ENCODE peak calls at places on chromosomes 16 and 17, in nine cellular contexts. One of them, this sample, is unnamed.

GRCh38 chr17:12136646-12137045 is 116.0 kb downstream of the MAP2K4 start:
- DNase-seq in A549: no peak
- DNase-seq in nephron progenitor cell: no peak
- DNase-seq in brain microvascular endothelial cell: peak
- DNase-seq in SW 1271: no peak
- DNase-seq in NCI-H1092 treated with DMSO at 0.1 percent for 48 hours: no peak
- DNase-seq in fibroblast of lung: peak
- DNase-seq in aorta: no peak
- DNase-seq in T-helper 1 cell: no peak
- DNase-seq in this sample: no peak

GRCh38 chr17:3843935-3844516 is 2.0 kb downstream of the NCBP3 start:
- DNase-seq in A549: peak
- DNase-seq in nephron progenitor cell: peak
- DNase-seq in brain microvascular endothelial cell: no peak
- DNase-seq in SW 1271: peak
- DNase-seq in NCI-H1092 treated with DMSO at 0.1 percent for 48 hours: no peak
- DNase-seq in fibroblast of lung: peak
- DNase-seq in aorta: no peak
- DNase-seq in T-helper 1 cell: peak
- DNase-seq in this sample: no peak

GRCh38 chr17:36851230-36851629 is 86.0 kb upstream of the LHX1 start:
- DNase-seq in A549: peak
- DNase-seq in nephron progenitor cell: no peak
- DNase-seq in brain microvascular endothelial cell: no peak
- DNase-seq in SW 1271: peak
- DNase-seq in NCI-H1092 treated with DMSO at 0.1 percent for 48 hours: no peak
- DNase-seq in fibroblast of lung: peak
- DNase-seq in aorta: no peak
- DNase-seq in T-helper 1 cell: no peak
- DNase-seq in this sample: no peak

GRCh38 chr16:55323637-55324490 is at the start of gene IRX6:
- DNase-seq in A549: peak
- DNase-seq in nephron progenitor cell: peak
- DNase-seq in brain microvascular endothelial cell: no peak
- DNase-seq in SW 1271: no peak
- DNase-seq in NCI-H1092 treated with DMSO at 0.1 percent for 48 hours: peak
- DNase-seq in fibroblast of lung: no peak
- DNase-seq in aorta: no peak
- DNase-seq in T-helper 1 cell: no peak
- DNase-seq in this sample: no peak

GRCh38 chr17:69972251-69972650 is 102.8 kb upstream of the KCNJ16 start:
- DNase-seq in A549: no peak
- DNase-seq in nephron progenitor cell: no peak
- DNase-seq in brain microvascular endothelial cell: no peak
- DNase-seq in SW 1271: no peak
- DNase-seq in NCI-H1092 treated with DMSO at 0.1 percent for 48 hours: no peak
- DNase-seq in fibroblast of lung: peak
- DNase-seq in aorta: no peak
- DNase-seq in T-helper 1 cell: no peak
- DNase-seq in this sample: no peak

GRCh38 chr17:4407851-4408250 is 25.9 kb upstream of the SPNS3 start:
- DNase-seq in A549: no peak
- DNase-seq in nephron progenitor cell: no peak
- DNase-seq in brain microvascular endothelial cell: no peak
- DNase-seq in SW 1271: no peak
- DNase-seq in NCI-H1092 treated with DMSO at 0.1 percent for 48 hours: no peak
- DNase-seq in fibroblast of lung: peak
- DNase-seq in aorta: no peak
- DNase-seq in T-helper 1 cell: no peak
- DNase-seq in this sample: no peak

GRCh38 chr16:78485188-78485898 is 385.9 kb downstream of the WWOX start:
- DNase-seq in A549: no peak
- DNase-seq in nephron progenitor cell: no peak
- DNase-seq in brain microvascular endothelial cell: no peak
- DNase-seq in SW 1271: no peak
- DNase-seq in NCI-H1092 treated with DMSO at 0.1 percent for 48 hours: peak
- DNase-seq in fibroblast of lung: no peak
- DNase-seq in aorta: no peak
- DNase-seq in T-helper 1 cell: no peak
- DNase-seq in this sample: no peak

GRCh38 chr17:8072727-8073461 is 14.6 kb downstream of the ALOX12B start:
- DNase-seq in A549: no peak
- DNase-seq in nephron progenitor cell: peak
- DNase-seq in brain microvascular endothelial cell: no peak
- DNase-seq in SW 1271: no peak
- DNase-seq in NCI-H1092 treated with DMSO at 0.1 percent for 48 hours: no peak
- DNase-seq in fibroblast of lung: no peak
- DNase-seq in aorta: peak
- DNase-seq in T-helper 1 cell: no peak
- DNase-seq in this sample: no peak

GRCh38 chr16:30844671-30845449 is 49.0 kb downstream of the BCL7C start:
- DNase-seq in A549: peak
- DNase-seq in nephron progenitor cell: peak
- DNase-seq in brain microvascular endothelial cell: peak
- DNase-seq in SW 1271: peak
- DNase-seq in NCI-H1092 treated with DMSO at 0.1 percent for 48 hours: peak
- DNase-seq in fibroblast of lung: peak
- DNase-seq in aorta: peak
- DNase-seq in T-helper 1 cell: peak
- DNase-seq in this sample: no peak

GRCh38 chr16:71203631-71204030 is 26.9 kb downstream of the HYDIN start:
- DNase-seq in A549: no peak
- DNase-seq in nephron progenitor cell: no peak
- DNase-seq in brain microvascular endothelial cell: no peak
- DNase-seq in SW 1271: no peak
- DNase-seq in NCI-H1092 treated with DMSO at 0.1 percent for 48 hours: no peak
- DNase-seq in fibroblast of lung: no peak
- DNase-seq in aorta: no peak
- DNase-seq in T-helper 1 cell: no peak
- DNase-seq in this sample: no peak

GRCh38 chr16:69350536-69351133 is 951 bp downstream of the TMED6 start:
- DNase-seq in A549: no peak
- DNase-seq in nephron progenitor cell: no peak
- DNase-seq in brain microvascular endothelial cell: no peak
- DNase-seq in SW 1271: no peak
- DNase-seq in NCI-H1092 treated with DMSO at 0.1 percent for 48 hours: no peak
- DNase-seq in fibroblast of lung: no peak
- DNase-seq in aorta: no peak
- DNase-seq in T-helper 1 cell: no peak
- DNase-seq in this sample: no peak

GRCh38 chr16:13077816-13078215 is 176.4 kb downstream of the SHISA9 start:
- DNase-seq in A549: no peak
- DNase-seq in nephron progenitor cell: no peak
- DNase-seq in brain microvascular endothelial cell: no peak
- DNase-seq in SW 1271: no peak
- DNase-seq in NCI-H1092 treated with DMSO at 0.1 percent for 48 hours: peak
- DNase-seq in fibroblast of lung: no peak
- DNase-seq in aorta: no peak
- DNase-seq in T-helper 1 cell: no peak
- DNase-seq in this sample: no peak

GRCh38 chr16:63749256-63749655 is 1372.6 kb downstream of the CDH11 start:
- DNase-seq in A549: no peak
- DNase-seq in nephron progenitor cell: no peak
- DNase-seq in brain microvascular endothelial cell: no peak
- DNase-seq in SW 1271: no peak
- DNase-seq in NCI-H1092 treated with DMSO at 0.1 percent for 48 hours: no peak
- DNase-seq in fibroblast of lung: no peak
- DNase-seq in aorta: no peak
- DNase-seq in T-helper 1 cell: no peak
- DNase-seq in this sample: no peak

GRCh38 chr16:68072038-68072695 is 13.0 kb upstream of the NFATC3 start:
- DNase-seq in A549: no peak
- DNase-seq in nephron progenitor cell: no peak
- DNase-seq in brain microvascular endothelial cell: peak
- DNase-seq in SW 1271: no peak
- DNase-seq in NCI-H1092 treated with DMSO at 0.1 percent for 48 hours: no peak
- DNase-seq in fibroblast of lung: no peak
- DNase-seq in aorta: peak
- DNase-seq in T-helper 1 cell: no peak
- DNase-seq in this sample: no peak

GRCh38 chr17:60372790-60373483 is 19.0 kb downstream of the USP32 start:
- DNase-seq in A549: peak
- DNase-seq in nephron progenitor cell: no peak
- DNase-seq in brain microvascular endothelial cell: peak
- DNase-seq in SW 1271: peak
- DNase-seq in NCI-H1092 treated with DMSO at 0.1 percent for 48 hours: no peak
- DNase-seq in fibroblast of lung: peak
- DNase-seq in aorta: no peak
- DNase-seq in T-helper 1 cell: no peak
- DNase-seq in this sample: no peak

GRCh38 chr16:53168744-53169143 is 114.0 kb downstream of the CHD9 start:
- DNase-seq in A549: no peak
- DNase-seq in nephron progenitor cell: no peak
- DNase-seq in brain microvascular endothelial cell: no peak
- DNase-seq in SW 1271: no peak
- DNase-seq in NCI-H1092 treated with DMSO at 0.1 percent for 48 hours: no peak
- DNase-seq in fibroblast of lung: no peak
- DNase-seq in aorta: no peak
- DNase-seq in T-helper 1 cell: no peak
- DNase-seq in this sample: no peak

GRCh38 chr16:70160821-70161220 is 12.8 kb upstream of the CLEC18C start:
- DNase-seq in A549: no peak
- DNase-seq in nephron progenitor cell: no peak
- DNase-seq in brain microvascular endothelial cell: no peak
- DNase-seq in SW 1271: no peak
- DNase-seq in NCI-H1092 treated with DMSO at 0.1 percent for 48 hours: no peak
- DNase-seq in fibroblast of lung: no peak
- DNase-seq in aorta: peak
- DNase-seq in T-helper 1 cell: no peak
- DNase-seq in this sample: no peak

GRCh38 chr17:65850486-65850885 is 289.0 kb upstream of the AXIN2 start:
- DNase-seq in A549: no peak
- DNase-seq in nephron progenitor cell: no peak
- DNase-seq in brain microvascular endothelial cell: peak
- DNase-seq in SW 1271: no peak
- DNase-seq in NCI-H1092 treated with DMSO at 0.1 percent for 48 hours: no peak
- DNase-seq in fibroblast of lung: no peak
- DNase-seq in aorta: no peak
- DNase-seq in T-helper 1 cell: no peak
- DNase-seq in this sample: no peak

GRCh38 chr16:27408012-27408601 is 6.1 kb downstream of the IL21R start:
- DNase-seq in A549: no peak
- DNase-seq in nephron progenitor cell: no peak
- DNase-seq in brain microvascular endothelial cell: peak
- DNase-seq in SW 1271: peak
- DNase-seq in NCI-H1092 treated with DMSO at 0.1 percent for 48 hours: no peak
- DNase-seq in fibroblast of lung: peak
- DNase-seq in aorta: no peak
- DNase-seq in T-helper 1 cell: no peak
- DNase-seq in this sample: no peak

GRCh38 chr17:48409607-48410006 is 20.4 kb downstream of the SKAP1 start:
- DNase-seq in A549: no peak
- DNase-seq in nephron progenitor cell: no peak
- DNase-seq in brain microvascular endothelial cell: no peak
- DNase-seq in SW 1271: no peak
- DNase-seq in NCI-H1092 treated with DMSO at 0.1 percent for 48 hours: no peak
- DNase-seq in fibroblast of lung: no peak
- DNase-seq in aorta: no peak
- DNase-seq in T-helper 1 cell: no peak
- DNase-seq in this sample: no peak

GRCh38 chr16:1823821-1824220 is 2.8 kb downstream of the HAGH start:
- DNase-seq in A549: peak
- DNase-seq in nephron progenitor cell: peak
- DNase-seq in brain microvascular endothelial cell: peak
- DNase-seq in SW 1271: no peak
- DNase-seq in NCI-H1092 treated with DMSO at 0.1 percent for 48 hours: no peak
- DNase-seq in fibroblast of lung: peak
- DNase-seq in aorta: no peak
- DNase-seq in T-helper 1 cell: no peak
- DNase-seq in this sample: peak

GRCh38 chr16:21952040-21952792 is 945 bp upstream of the UQCRC2 start:
- DNase-seq in A549: peak
- DNase-seq in nephron progenitor cell: peak
- DNase-seq in brain microvascular endothelial cell: peak
- DNase-seq in SW 1271: peak
- DNase-seq in NCI-H1092 treated with DMSO at 0.1 percent for 48 hours: peak
- DNase-seq in fibroblast of lung: peak
- DNase-seq in aorta: peak
- DNase-seq in T-helper 1 cell: peak
- DNase-seq in this sample: peak

GRCh38 chr17:26782153-26782552 is 511.8 kb upstream of the WSB1 start:
- DNase-seq in A549: no peak
- DNase-seq in nephron progenitor cell: no peak
- DNase-seq in brain microvascular endothelial cell: no peak
- DNase-seq in SW 1271: no peak
- DNase-seq in NCI-H1092 treated with DMSO at 0.1 percent for 48 hours: no peak
- DNase-seq in fibroblast of lung: no peak
- DNase-seq in aorta: no peak
- DNase-seq in T-helper 1 cell: no peak
- DNase-seq in this sample: no peak

GRCh38 chr16:75280331-75280804 is 28.9 kb upstream of the BCAR1 start:
- DNase-seq in A549: no peak
- DNase-seq in nephron progenitor cell: no peak
- DNase-seq in brain microvascular endothelial cell: no peak
- DNase-seq in SW 1271: no peak
- DNase-seq in NCI-H1092 treated with DMSO at 0.1 percent for 48 hours: no peak
- DNase-seq in fibroblast of lung: no peak
- DNase-seq in aorta: no peak
- DNase-seq in T-helper 1 cell: no peak
- DNase-seq in this sample: no peak

GRCh38 chr16:78478267-78478821 is 378.9 kb downstream of the WWOX start:
- DNase-seq in A549: peak
- DNase-seq in nephron progenitor cell: no peak
- DNase-seq in brain microvascular endothelial cell: no peak
- DNase-seq in SW 1271: no peak
- DNase-seq in NCI-H1092 treated with DMSO at 0.1 percent for 48 hours: peak
- DNase-seq in fibroblast of lung: no peak
- DNase-seq in aorta: no peak
- DNase-seq in T-helper 1 cell: no peak
- DNase-seq in this sample: no peak

GRCh38 chr16:85522842-85523601 is 90.1 kb upstream of the GSE1 start:
- DNase-seq in A549: no peak
- DNase-seq in nephron progenitor cell: peak
- DNase-seq in brain microvascular endothelial cell: no peak
- DNase-seq in SW 1271: no peak
- DNase-seq in NCI-H1092 treated with DMSO at 0.1 percent for 48 hours: peak
- DNase-seq in fibroblast of lung: peak
- DNase-seq in aorta: peak
- DNase-seq in T-helper 1 cell: no peak
- DNase-seq in this sample: no peak

GRCh38 chr17:72662827-72663190 is 429.7 kb downstream of the SLC39A11 start:
- DNase-seq in A549: no peak
- DNase-seq in nephron progenitor cell: no peak
- DNase-seq in brain microvascular endothelial cell: no peak
- DNase-seq in SW 1271: no peak
- DNase-seq in NCI-H1092 treated with DMSO at 0.1 percent for 48 hours: no peak
- DNase-seq in fibroblast of lung: no peak
- DNase-seq in aorta: no peak
- DNase-seq in T-helper 1 cell: no peak
- DNase-seq in this sample: no peak

GRCh38 chr17:66943484-66943883 is 21.0 kb upstream of the CACNG4 start:
- DNase-seq in A549: no peak
- DNase-seq in nephron progenitor cell: no peak
- DNase-seq in brain microvascular endothelial cell: no peak
- DNase-seq in SW 1271: no peak
- DNase-seq in NCI-H1092 treated with DMSO at 0.1 percent for 48 hours: no peak
- DNase-seq in fibroblast of lung: no peak
- DNase-seq in aorta: no peak
- DNase-seq in T-helper 1 cell: no peak
- DNase-seq in this sample: no peak

GRCh38 chr16:86510465-86511261 is at the start of gene FOXF1:
- DNase-seq in A549: no peak
- DNase-seq in nephron progenitor cell: no peak
- DNase-seq in brain microvascular endothelial cell: no peak
- DNase-seq in SW 1271: no peak
- DNase-seq in NCI-H1092 treated with DMSO at 0.1 percent for 48 hours: no peak
- DNase-seq in fibroblast of lung: peak
- DNase-seq in aorta: no peak
- DNase-seq in T-helper 1 cell: no peak
- DNase-seq in this sample: no peak

GRCh38 chr16:14564881-14565687 is 65.0 kb downstream of the PARN start:
- DNase-seq in A549: no peak
- DNase-seq in nephron progenitor cell: no peak
- DNase-seq in brain microvascular endothelial cell: no peak
- DNase-seq in SW 1271: no peak
- DNase-seq in NCI-H1092 treated with DMSO at 0.1 percent for 48 hours: peak
- DNase-seq in fibroblast of lung: peak
- DNase-seq in aorta: no peak
- DNase-seq in T-helper 1 cell: no peak
- DNase-seq in this sample: no peak

GRCh38 chr17:40093005-40093579 is 7.3 kb downstream of the NR1D1 start:
- DNase-seq in A549: no peak
- DNase-seq in nephron progenitor cell: peak
- DNase-seq in brain microvascular endothelial cell: no peak
- DNase-seq in SW 1271: no peak
- DNase-seq in NCI-H1092 treated with DMSO at 0.1 percent for 48 hours: no peak
- DNase-seq in fibroblast of lung: no peak
- DNase-seq in aorta: no peak
- DNase-seq in T-helper 1 cell: no peak
- DNase-seq in this sample: peak

This sample was measured in dorsolateral prefrontal cortex.